ENCODE peak calls at places on chromosomes 1 and 21, in five cellular contexts. Z, T, Y, Q and P are unnamed samples.

GRCh38 chr1:109397451-109398342 is at the start of gene SORT1:
- DNase-seq in Z (peak), T (peak), Y (peak), Q (peak), P (peak)

GRCh38 chr1:116804736-116805135 is 50.5 kb downstream of the CD2 start:
- DNase-seq in Z (no peak), T (no peak), Y (no peak), Q (no peak), P (no peak)

GRCh38 chr1:960371-961131 is at the start of gene KLHL17:
- DNase-seq in Z (peak), T (no peak), Y (no peak), Q (peak), P (peak)

GRCh38 chr1:205179842-205180241 is 31.7 kb downstream of the DSTYK start:
- DNase-seq in Z (peak), T (no peak), Y (no peak), Q (no peak), P (no peak)

GRCh38 chr1:63524166-63524565 is 841 bp downstream of the EFCAB7 start:
- DNase-seq in Z (peak), T (no peak), Y (no peak), Q (no peak), P (no peak)

GRCh38 chr1:168920456-168921094 is 185.9 kb upstream of the ATP1B1 start:
- DNase-seq in Z (peak), T (no peak), Y (no peak), Q (no peak), P (no peak)

GRCh38 chr1:46487818-46488218 is 1.8 kb upstream of the DMBX1 start:
- DNase-seq in Z (no peak), T (no peak), Y (no peak), Q (no peak), P (peak)

GRCh38 chr1:38783659-38784229 is 75.8 kb downstream of the RRAGC start:
- DNase-seq in Z (no peak), T (no peak), Y (no peak), Q (no peak), P (no peak)

GRCh38 chr21:44880762-44881585 is 7.5 kb upstream of the PTTG1IP start:
- DNase-seq in Z (peak), T (no peak), Y (no peak), Q (peak), P (no peak)

GRCh38 chr21:27700974-27701614 is 734.2 kb upstream of the ADAMTS5 start:
- DNase-seq in Z (peak), T (peak), Y (peak), Q (peak), P (peak)

GRCh38 chr1:40868051-40868723 is 6.0 kb upstream of the CITED4 start:
- DNase-seq in Z (peak), T (no peak), Y (no peak), Q (peak), P (no peak)

GRCh38 chr1:15623435-15623834 is 6.2 kb downstream of the DDI2 start:
- DNase-seq in Z (no peak), T (no peak), Y (no peak), Q (no peak), P (no peak)

GRCh38 chr1:44405804-44406743 is 1.0 kb downstream of the RNF220 start:
- DNase-seq in Z (peak), T (no peak), Y (no peak), Q (no peak), P (peak)

GRCh38 chr1:98005326-98006010 is 84.6 kb upstream of the DPYD start:
- DNase-seq in Z (no peak), T (no peak), Y (no peak), Q (peak), P (no peak)

GRCh38 chr1:151716771-151717631 is at the start of gene CELF3:
- DNase-seq in Z (peak), T (peak), Y (no peak), Q (no peak), P (peak)

GRCh38 chr1:172928412-172928811 is 122.3 kb downstream of the TNFSF18 start:
- DNase-seq in Z (peak), T (no peak), Y (no peak), Q (peak), P (no peak)

GRCh38 chr1:180507826-180508724 is 5.7 kb upstream of the ACBD6 start:
- DNase-seq in Z (peak), T (no peak), Y (no peak), Q (no peak), P (no peak)

GRCh38 chr1:238466459-238466858 is 575.7 kb upstream of the ZP4 start:
- DNase-seq in Z (peak), T (no peak), Y (no peak), Q (no peak), P (no peak)

GRCh38 chr1:214449371-214449770 is 102.0 kb downstream of the PTPN14 start:
- DNase-seq in Z (no peak), T (no peak), Y (no peak), Q (no peak), P (no peak)

GRCh38 chr1:19703280-19703679 is 38.6 kb downstream of the HTR6 start:
- DNase-seq in Z (no peak), T (no peak), Y (no peak), Q (no peak), P (no peak)
- H2BK12ac ChIP-seq in Z (no peak), T (no peak), Y (no peak), Q (no peak), P (no peak)

GRCh38 chr1:235908742-235909520 is 42.2 kb upstream of the LYST start:
- DNase-seq in Z (peak), T (no peak), Y (no peak), Q (peak), P (no peak)
- H4K8ac ChIP-seq in Z (peak), T (no peak), Y (no peak), Q (no peak), P (no peak)

DNA sequence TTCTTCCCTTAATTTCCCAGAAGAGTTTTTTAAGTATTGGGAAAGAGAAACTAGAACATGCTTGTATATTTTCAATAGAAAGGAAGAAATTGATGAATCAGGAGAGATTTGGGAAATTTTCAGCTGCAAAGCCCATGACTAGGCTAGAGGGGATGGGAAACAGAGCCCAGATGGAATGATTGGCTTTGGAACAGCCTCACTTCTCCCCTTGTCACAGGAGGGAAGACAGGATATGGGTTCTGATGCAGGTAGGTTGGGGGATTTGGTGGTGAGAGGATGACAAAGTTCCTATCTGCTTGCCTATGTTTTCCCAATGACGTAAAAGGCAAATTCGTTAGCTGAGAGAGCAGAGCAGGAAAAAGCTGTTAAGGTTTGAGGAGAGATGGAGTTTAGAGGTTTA is 31.0 kb upstream of the ARID1A start:
- DNase-seq in Z (no peak), T (no peak), Y (no peak), Q (no peak), P (no peak)
- H2BK12ac ChIP-seq in Z (no peak), T (no peak), Y (no peak), Q (no peak), P (no peak)

DNA sequence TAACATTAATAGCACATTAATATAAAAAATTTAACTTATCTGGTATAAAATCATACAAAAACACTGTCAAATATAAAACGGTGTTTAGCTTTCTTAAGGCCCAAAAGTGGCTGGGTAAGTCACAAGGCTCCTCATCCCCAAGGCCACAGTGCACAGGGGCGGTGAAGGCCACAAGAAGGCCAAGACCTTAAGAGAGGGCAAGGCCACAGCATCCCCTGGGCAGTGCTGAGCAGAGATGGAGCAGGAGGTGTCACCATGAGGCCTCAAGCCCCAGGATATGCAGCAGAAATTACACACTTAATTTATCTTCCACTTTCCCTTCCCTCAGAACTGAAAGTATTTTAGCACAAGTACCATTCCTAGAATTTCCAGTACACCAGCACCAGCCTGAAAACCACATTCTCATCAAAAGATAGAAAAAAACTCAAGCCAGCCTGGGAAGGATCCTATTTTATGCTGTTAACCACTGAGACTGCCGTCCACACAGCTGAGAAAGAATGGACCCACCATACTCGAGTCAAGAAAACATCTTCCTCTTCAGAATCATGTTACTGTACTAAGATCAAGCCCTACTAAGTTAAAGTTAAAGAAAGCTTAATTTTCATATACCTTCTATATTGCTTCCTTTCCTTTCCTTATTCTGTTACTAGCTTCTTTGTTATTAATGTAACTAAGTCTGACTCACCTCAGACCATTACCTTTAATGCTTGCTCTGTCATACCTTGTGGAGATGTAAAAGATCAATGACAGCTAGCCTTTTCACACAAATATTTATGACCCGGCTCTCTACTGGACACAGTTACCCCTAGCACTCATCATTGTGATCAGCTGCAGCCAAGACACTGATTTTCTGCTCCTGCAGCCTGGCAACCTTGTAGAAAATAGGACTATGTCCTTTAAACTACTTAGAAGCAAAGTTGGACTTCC is 26.4 kb upstream of the FMO1 start:
- DNase-seq in Z (peak), T (no peak), Y (no peak), Q (peak), P (no peak)
- H4K8ac ChIP-seq in Z (no peak), T (no peak), Y (no peak), Q (peak), P (no peak)

GRCh38 chr21:38726482-38726881 is 79.2 kb upstream of the ETS2 start:
- DNase-seq in Z (no peak), T (no peak), Y (no peak), Q (no peak), P (no peak)
- H2BK12ac ChIP-seq in Z (no peak), T (no peak), Y (no peak), Q (no peak), P (no peak)

GRCh38 chr1:23593042-23593521 is 33.8 kb upstream of the ID3 start:
- DNase-seq in Z (no peak), T (no peak), Y (no peak), Q (peak), P (no peak)

GRCh38 chr1:23594149-23594917 is 35.0 kb upstream of the ID3 start:
- DNase-seq in Z (no peak), T (no peak), Y (no peak), Q (no peak), P (no peak)

GRCh38 chr1:23591460-23592208 is 32.3 kb upstream of the ID3 start:
- DNase-seq in Z (peak), T (no peak), Y (no peak), Q (peak), P (no peak)

GRCh38 chr1:23593556-23594148 is 34.4 kb upstream of the ID3 start:
- DNase-seq in Z (no peak), T (no peak), Y (no peak), Q (peak), P (peak)

GRCh38 chr1:23592209-23592905 is 33.1 kb upstream of the ID3 start:
- DNase-seq in Z (no peak), T (no peak), Y (no peak), Q (no peak), P (no peak)
- H4K8ac ChIP-seq in Z (peak), T (no peak), Y (no peak), Q (peak), P (no peak)